ENCODE peak calls at places on chromosomes 13 and 19, in six cellular contexts. One of them, this sample, is unnamed.

GRCh38 chr13:39655569-39656324 is at the start of gene COG6:
- DNase-seq in SK-N-SH: peak
- DNase-seq in HCT116: peak
- DNase-seq in GM12878: peak
- DNase-seq in K562: peak
- DNase-seq in H1: peak
- DNase-seq in this sample: peak

GRCh38 chr19:2207991-2208860 is 27.9 kb downstream of the PLEKHJ1 start:
- DNase-seq in K562: peak
- DNase-seq in GM12878: no peak
- DNase-seq in SK-N-SH: no peak
- DNase-seq in H1: peak
- DNase-seq in HCT116: no peak
- DNase-seq in this sample: no peak

GRCh38 chr19:3253270-3253669 is 28.8 kb downstream of the CELF5 start:
- DNase-seq in K562: peak
- DNase-seq in H1: no peak
- DNase-seq in GM12878: no peak
- DNase-seq in SK-N-SH: no peak
- DNase-seq in HCT116: peak
- DNase-seq in this sample: no peak

GRCh38 chr19:4575267-4575793 is 15.8 kb upstream of the SEMA6B start:
- DNase-seq in H1: peak
- DNase-seq in K562: peak
- DNase-seq in SK-N-SH: peak
- DNase-seq in GM12878: no peak
- DNase-seq in HCT116: no peak
- DNase-seq in this sample: no peak

GRCh38 chr19:48123907-48124675 is 13.5 kb upstream of the PLA2G4C start:
- DNase-seq in SK-N-SH: no peak
- DNase-seq in H1: no peak
- DNase-seq in HCT116: peak
- DNase-seq in K562: no peak
- DNase-seq in GM12878: no peak
- DNase-seq in this sample: no peak

GRCh38 chr13:101618440-101619187 is 166.1 kb downstream of the ITGBL1 start:
- DNase-seq in HCT116: no peak
- DNase-seq in K562: no peak
- DNase-seq in SK-N-SH: no peak
- DNase-seq in H1: no peak
- DNase-seq in GM12878: no peak
- DNase-seq in this sample: no peak

GRCh38 chr13:101946411-101946810 is 455.4 kb downstream of the FGF14 start:
- DNase-seq in GM12878: no peak
- DNase-seq in HCT116: no peak
- DNase-seq in SK-N-SH: no peak
- DNase-seq in H1: no peak
- DNase-seq in K562: no peak
- DNase-seq in this sample: no peak

GRCh38 chr19:53912653-53913052 is 3.6 kb downstream of the CACNG7 start:
- DNase-seq in GM12878: no peak
- DNase-seq in K562: peak
- DNase-seq in SK-N-SH: peak
- DNase-seq in HCT116: no peak
- DNase-seq in H1: peak
- DNase-seq in this sample: no peak

GRCh38 chr13:36551445-36551844 is 119.2 kb downstream of the CCNA1 start:
- DNase-seq in SK-N-SH: no peak
- DNase-seq in K562: no peak
- DNase-seq in GM12878: no peak
- DNase-seq in H1: no peak
- DNase-seq in HCT116: no peak
- DNase-seq in this sample: no peak

GRCh38 chr19:17088552-17088951 is 13.0 kb downstream of the MYO9B start:
- DNase-seq in H1: no peak
- DNase-seq in K562: no peak
- DNase-seq in SK-N-SH: no peak
- DNase-seq in HCT116: no peak
- DNase-seq in GM12878: no peak
- DNase-seq in this sample: no peak

GRCh38 chr13:70622785-70623184 is 514.5 kb upstream of the KLHL1 start:
- DNase-seq in SK-N-SH: no peak
- DNase-seq in HCT116: no peak
- DNase-seq in GM12878: no peak
- DNase-seq in H1: no peak
- DNase-seq in K562: no peak
- DNase-seq in this sample: no peak

GRCh38 chr13:30835442-30835841 is 70.6 kb upstream of the MEDAG start:
- DNase-seq in H1: no peak
- DNase-seq in GM12878: no peak
- DNase-seq in SK-N-SH: no peak
- DNase-seq in K562: no peak
- DNase-seq in HCT116: no peak
- DNase-seq in this sample: no peak

GRCh38 chr19:46902402-46902766 is 41.6 kb downstream of the ARHGAP35 start:
- DNase-seq in K562: no peak
- DNase-seq in H1: no peak
- DNase-seq in GM12878: no peak
- DNase-seq in SK-N-SH: no peak
- DNase-seq in HCT116: peak
- DNase-seq in this sample: peak

GRCh38 chr19:20179946-20180345 is 12.9 kb downstream of the ZNF486 start:
- DNase-seq in GM12878: no peak
- DNase-seq in HCT116: no peak
- DNase-seq in SK-N-SH: no peak
- DNase-seq in H1: no peak
- DNase-seq in K562: no peak
- DNase-seq in this sample: no peak

GRCh38 chr19:54154603-54155345 is 4.7 kb downstream of the LENG1 start:
- DNase-seq in GM12878: no peak
- DNase-seq in HCT116: no peak
- DNase-seq in H1: no peak
- DNase-seq in K562: no peak
- DNase-seq in SK-N-SH: no peak
- DNase-seq in this sample: no peak

GRCh38 chr19:29795882-29796523 is 15.8 kb upstream of the CCNE1 start:
- DNase-seq in H1: no peak
- DNase-seq in GM12878: no peak
- DNase-seq in SK-N-SH: no peak
- DNase-seq in HCT116: no peak
- DNase-seq in K562: no peak
- DNase-seq in this sample: no peak

GRCh38 chr19:2150794-2151338 is 500 bp downstream of the AP3D1 start:
- DNase-seq in K562: peak
- DNase-seq in HCT116: no peak
- DNase-seq in SK-N-SH: no peak
- DNase-seq in GM12878: no peak
- DNase-seq in H1: peak
- DNase-seq in this sample: no peak

GRCh38 chr19:4371209-4371897 is 28.0 kb downstream of the MPND start:
- DNase-seq in GM12878: no peak
- DNase-seq in K562: no peak
- DNase-seq in H1: no peak
- DNase-seq in SK-N-SH: no peak
- DNase-seq in HCT116: no peak
- DNase-seq in this sample: no peak

GRCh38 chr13:39385621-39386231 is 217.3 kb downstream of the LHFPL6 start:
- DNase-seq in SK-N-SH: no peak
- DNase-seq in HCT116: no peak
- DNase-seq in GM12878: no peak
- DNase-seq in H1: no peak
- DNase-seq in K562: no peak
- DNase-seq in this sample: no peak

GRCh38 chr13:109787135-109787954 is 962 bp upstream of the IRS2 start:
- DNase-seq in SK-N-SH: peak
- DNase-seq in K562: peak
- DNase-seq in HCT116: no peak
- DNase-seq in H1: peak
- DNase-seq in GM12878: no peak
- DNase-seq in this sample: no peak

GRCh38 chr13:45419945-45420344 is 1.8 kb upstream of the SLC25A30 start:
- DNase-seq in GM12878: no peak
- DNase-seq in H1: no peak
- DNase-seq in K562: no peak
- DNase-seq in SK-N-SH: no peak
- DNase-seq in HCT116: no peak
- DNase-seq in this sample: no peak

GRCh38 chr19:19402656-19403372 is 2.7 kb upstream of the GATAD2A start:
- DNase-seq in H1: no peak
- DNase-seq in HCT116: no peak
- DNase-seq in K562: no peak
- DNase-seq in SK-N-SH: no peak
- DNase-seq in GM12878: no peak
- DNase-seq in this sample: no peak

GRCh38 chr19:1281895-1282287 is 3.8 kb upstream of the EFNA2 start:
- DNase-seq in SK-N-SH: no peak
- DNase-seq in HCT116: no peak
- DNase-seq in H1: no peak
- DNase-seq in K562: no peak
- DNase-seq in GM12878: no peak
- DNase-seq in this sample: no peak

GRCh38 chr13:73158851-73159250 is 100.0 kb downstream of the KLF5 start:
- DNase-seq in K562: no peak
- DNase-seq in H1: no peak
- DNase-seq in HCT116: no peak
- DNase-seq in GM12878: no peak
- DNase-seq in SK-N-SH: no peak
- DNase-seq in this sample: no peak

GRCh38 chr13:95030948-95031347 is 270.3 kb downstream of the ABCC4 start:
- DNase-seq in GM12878: no peak
- DNase-seq in SK-N-SH: no peak
- DNase-seq in H1: no peak
- DNase-seq in HCT116: no peak
- DNase-seq in K562: no peak
- DNase-seq in this sample: no peak

GRCh38 chr13:40600145-40600751 is 66.2 kb downstream of the FOXO1 start:
- DNase-seq in GM12878: no peak
- DNase-seq in HCT116: no peak
- DNase-seq in H1: no peak
- DNase-seq in K562: no peak
- DNase-seq in SK-N-SH: no peak
- DNase-seq in this sample: no peak

GRCh38 chr19:28292822-28293500 is 920.0 kb downstream of the UQCRFS1 start:
- DNase-seq in SK-N-SH: peak
- DNase-seq in HCT116: no peak
- DNase-seq in K562: no peak
- DNase-seq in GM12878: no peak
- DNase-seq in H1: no peak
- DNase-seq in this sample: no peak

GRCh38 chr19:28998974-28999373 is 214.0 kb downstream of the UQCRFS1 start:
- DNase-seq in H1: no peak
- DNase-seq in GM12878: no peak
- DNase-seq in SK-N-SH: no peak
- DNase-seq in K562: no peak
- DNase-seq in HCT116: no peak
- DNase-seq in this sample: no peak

GRCh38 chr19:15187026-15188007 is 13.5 kb downstream of the NOTCH3 start:
- DNase-seq in SK-N-SH: peak
- DNase-seq in GM12878: no peak
- DNase-seq in K562: peak
- DNase-seq in H1: peak
- DNase-seq in HCT116: no peak
- DNase-seq in this sample: peak

GRCh38 chr13:50152655-50153309 is 137.5 kb downstream of the KCNRG start:
- DNase-seq in K562: no peak
- DNase-seq in SK-N-SH: no peak
- DNase-seq in HCT116: no peak
- DNase-seq in GM12878: no peak
- DNase-seq in H1: no peak
- DNase-seq in this sample: no peak

GRCh38 chr13:64723735-64724134 is 2506.4 kb downstream of the PCDH9 start:
- DNase-seq in GM12878: no peak
- DNase-seq in SK-N-SH: peak
- DNase-seq in K562: no peak
- DNase-seq in H1: no peak
- DNase-seq in HCT116: peak
- DNase-seq in this sample: no peak

GRCh38 chr19:39969266-39969665 is 1.7 kb upstream of the PSMC4 start:
- DNase-seq in GM12878: no peak
- DNase-seq in H1: no peak
- DNase-seq in HCT116: no peak
- DNase-seq in K562: no peak
- DNase-seq in SK-N-SH: no peak
- DNase-seq in this sample: no peak
- TF ChIP-seq JUND in GM12878: no peak
- TF ChIP-seq JUND in H1: no peak
- TF ChIP-seq JUND in HCT116: no peak
- TF ChIP-seq JUND in K562: no peak
- TF ChIP-seq JUND in SK-N-SH: no peak
- TF ChIP-seq JUND in this sample: no peak

GRCh38 chr13:80012281-80012680 is 328.6 kb downstream of the SPRY2 start:
- DNase-seq in K562: no peak
- DNase-seq in SK-N-SH: no peak
- DNase-seq in H1: no peak
- DNase-seq in HCT116: no peak
- DNase-seq in GM12878: no peak
- DNase-seq in this sample: no peak
- TF ChIP-seq JUND in K562: no peak
- TF ChIP-seq JUND in SK-N-SH: peak
- TF ChIP-seq JUND in H1: no peak
- TF ChIP-seq JUND in HCT116: no peak
- TF ChIP-seq JUND in GM12878: no peak
- TF ChIP-seq JUND in this sample: no peak

GRCh38 chr13:32314271-32314967 is 744 bp downstream of the ZAR1L start:
- DNase-seq in GM12878: no peak
- DNase-seq in K562: no peak
- DNase-seq in SK-N-SH: no peak
- DNase-seq in H1: no peak
- DNase-seq in HCT116: no peak
- DNase-seq in this sample: no peak
- TF ChIP-seq JUND in GM12878: no peak
- TF ChIP-seq JUND in K562: no peak
- TF ChIP-seq JUND in SK-N-SH: no peak
- TF ChIP-seq JUND in H1: no peak
- TF ChIP-seq JUND in HCT116: no peak
- TF ChIP-seq JUND in this sample: no peak

GRCh38 chr13:33763021-33763420 is 54.9 kb upstream of the RFC3 start:
- DNase-seq in GM12878: no peak
- DNase-seq in K562: no peak
- DNase-seq in HCT116: no peak
- DNase-seq in SK-N-SH: no peak
- DNase-seq in H1: no peak
- DNase-seq in this sample: no peak

GRCh38 chr13:33757713-33758112 is 60.2 kb upstream of the RFC3 start:
- DNase-seq in H1: no peak
- DNase-seq in SK-N-SH: no peak
- DNase-seq in K562: no peak
- DNase-seq in GM12878: no peak
- DNase-seq in HCT116: no peak
- DNase-seq in this sample: no peak

GRCh38 chr13:33758113-33758512 is 59.8 kb upstream of the RFC3 start:
- DNase-seq in H1: no peak
- DNase-seq in K562: no peak
- DNase-seq in GM12878: no peak
- DNase-seq in HCT116: no peak
- DNase-seq in SK-N-SH: no peak
- DNase-seq in this sample: no peak

GRCh38 chr13:33764716-33765115 is 53.2 kb upstream of the RFC3 start:
- DNase-seq in HCT116: no peak
- DNase-seq in K562: no peak
- DNase-seq in SK-N-SH: no peak
- DNase-seq in H1: no peak
- DNase-seq in GM12878: no peak
- DNase-seq in this sample: no peak

GRCh38 chr13:33761744-33762143 is 56.2 kb upstream of the RFC3 start:
- DNase-seq in H1: no peak
- DNase-seq in SK-N-SH: peak
- DNase-seq in GM12878: no peak
- DNase-seq in K562: no peak
- DNase-seq in HCT116: peak
- DNase-seq in this sample: no peak
- TF ChIP-seq JUND in H1: no peak
- TF ChIP-seq JUND in SK-N-SH: no peak
- TF ChIP-seq JUND in GM12878: no peak
- TF ChIP-seq JUND in K562: no peak
- TF ChIP-seq JUND in HCT116: no peak
- TF ChIP-seq JUND in this sample: no peak

This sample was measured in T47D.